ENCODE peak calls at places on chromosomes 13 and 19, in four cellular contexts. I is K562, A is GM12878, H is HepG2. J is an unnamed sample.

GRCh38 chr13:30520571-30520970 is 54.8 kb upstream of the HMGB1 start:
- DNase-seq in A (no peak), H (no peak), I (no peak), J (no peak)

GRCh38 chr13:110499621-110500281 is 61.8 kb downstream of the RAB20 start:
- DNase-seq in I (no peak), H (no peak), A (no peak), J (no peak)

GRCh38 chr13:32587774-32588165 is 1.5 kb downstream of the PDS5B start:
- DNase-seq in I (no peak), H (peak), A (no peak), J (no peak)

GRCh38 chr19:1855828-1856255 is 7.5 kb downstream of the KLF16 start:
- DNase-seq in A (no peak), I (no peak), H (no peak), J (no peak)

GRCh38 chr13:48595330-48596127 is 58.2 kb upstream of the CYSLTR2 start:
- DNase-seq in H (peak), A (no peak), I (peak), J (peak)

GRCh38 chr13:46575843-46576242 is 22.9 kb downstream of the LRCH1 start:
- DNase-seq in A (no peak), H (no peak), I (no peak), J (no peak)

GRCh38 chr19:49347835-49348234 is 12.6 kb downstream of the CD37 start:
- DNase-seq in A (no peak), H (peak), I (peak), J (peak)

GRCh38 chr13:112870737-112871287 is 98.2 kb upstream of the MCF2L start:
- DNase-seq in I (no peak), A (no peak), H (no peak), J (no peak)

GRCh38 chr19:2602391-2603181 is 99.9 kb downstream of the GNG7 start:
- DNase-seq in A (no peak), H (no peak), I (no peak), J (no peak)

GRCh38 chr19:5337886-5338595 is 2.6 kb downstream of the PTPRS start:
- DNase-seq in H (no peak), I (no peak), A (no peak), J (no peak)

GRCh38 chr13:50389726-50390125 is 374.5 kb downstream of the KCNRG start:
- DNase-seq in A (no peak), H (no peak), I (no peak), J (no peak)

GRCh38 chr19:54481326-54481930 is 8.3 kb upstream of the CDC42EP5 start:
- DNase-seq in H (peak), A (no peak), I (peak), J (peak)

GRCh38 chr19:44592451-44592890 is 20.9 kb upstream of the IGSF23 start:
- DNase-seq in A (no peak), H (no peak), I (no peak), J (no peak)

GRCh38 chr19:2488942-2489731 is 13.2 kb downstream of the GADD45B start:
- DNase-seq in I (no peak), H (no peak), A (no peak), J (no peak)

GRCh38 chr19:10518444-10519361 is 1.5 kb upstream of the S1PR5 start:
- DNase-seq in I (no peak), A (no peak), H (no peak), J (no peak)

GRCh38 chr19:14110650-14111049 is 6.9 kb downstream of the PRKACA start:
- DNase-seq in I (no peak), A (no peak), H (no peak), J (no peak)

GRCh38 chr19:14103310-14103709 is 12.8 kb upstream of the SAMD1 start:
- DNase-seq in H (no peak), A (no peak), I (no peak), J (no peak)

GRCh38 chr19:14107581-14108461 is 9.7 kb downstream of the PRKACA start:
- DNase-seq in A (no peak), I (no peak), H (no peak), J (no peak)

GRCh38 chr19:14105680-14106079 is 11.9 kb downstream of the PRKACA start:
- DNase-seq in H (no peak), A (no peak), I (no peak), J (no peak)

GRCh38 chr19:14106840-14107239 is 10.7 kb downstream of the PRKACA start:
- DNase-seq in H (no peak), I (no peak), A (no peak), J (no peak)
- TF ChIP-seq TARDBP in H (no peak), I (no peak), A (no peak), J (no peak)

DNA sequence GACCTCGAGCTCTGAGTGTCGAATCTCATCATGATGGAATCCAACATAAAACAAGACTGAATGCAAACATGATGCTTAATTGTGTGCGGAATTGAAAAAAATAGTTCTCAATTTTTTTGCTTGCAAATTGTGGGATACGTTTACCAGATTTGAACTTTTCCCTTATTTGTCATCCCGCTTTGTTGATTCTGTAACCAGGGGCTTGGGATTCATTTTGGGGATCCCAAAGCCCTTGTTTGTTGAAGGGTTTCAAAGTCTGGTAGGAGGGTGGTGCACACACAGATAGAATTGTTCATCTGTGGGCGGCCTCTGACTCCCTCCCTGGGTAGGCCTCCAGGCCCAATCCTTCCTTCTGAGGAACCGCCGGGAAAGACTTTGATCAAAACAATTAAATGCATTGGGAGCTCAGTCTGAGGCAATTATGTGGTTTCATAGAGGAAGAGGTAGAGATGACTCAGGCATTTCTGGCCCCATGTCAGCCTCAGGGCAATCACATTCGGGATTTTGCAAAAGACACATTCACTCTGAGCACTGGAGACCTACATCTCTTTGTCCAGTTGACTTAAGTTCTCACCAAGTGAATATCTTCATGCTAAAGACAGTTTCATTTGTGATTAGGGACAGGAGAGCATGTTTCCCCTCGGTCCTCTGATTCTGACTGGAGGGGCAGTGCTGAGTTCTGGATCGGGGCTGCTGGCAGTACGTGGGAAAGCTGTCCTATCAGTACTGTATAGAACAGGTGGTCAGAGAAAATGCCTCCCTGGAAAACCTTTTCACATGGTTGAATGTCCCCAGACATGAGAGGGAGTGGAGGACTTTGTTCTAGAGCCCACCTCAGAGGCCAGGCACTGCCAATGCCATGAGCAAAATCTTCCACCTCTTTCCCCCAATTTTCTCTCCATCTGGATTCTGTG is 27.8 kb upstream of the IGFL4 start:
- DNase-seq in I (no peak), H (peak), A (no peak), J (no peak)
- TF ChIP-seq BHLHE40 in I (no peak), H (no peak), A (no peak), J (no peak)

DNA sequence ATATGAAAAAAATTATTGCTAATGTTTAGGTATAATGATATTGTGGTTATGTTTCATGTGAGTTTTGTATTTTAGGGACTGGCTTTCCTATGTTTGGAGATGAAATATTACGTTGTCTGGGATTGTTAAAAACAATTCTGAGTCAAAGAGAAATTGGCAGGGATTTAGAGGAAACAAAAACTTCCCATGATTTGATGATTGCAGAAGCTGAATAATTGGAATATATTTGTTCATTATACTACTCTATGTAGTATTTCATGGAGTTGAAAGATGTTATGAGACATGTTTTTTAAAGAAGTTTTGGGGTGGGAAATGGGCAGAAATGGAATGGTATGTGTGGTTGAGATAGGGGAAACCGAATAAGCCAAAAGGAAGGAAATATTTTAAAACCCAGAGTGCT is 1392.9 kb downstream of the EFNB2 start:
- DNase-seq in I (no peak), A (no peak), H (no peak), J (no peak)
- TF ChIP-seq TARDBP in I (no peak), A (no peak), H (no peak), J (no peak)

DNA sequence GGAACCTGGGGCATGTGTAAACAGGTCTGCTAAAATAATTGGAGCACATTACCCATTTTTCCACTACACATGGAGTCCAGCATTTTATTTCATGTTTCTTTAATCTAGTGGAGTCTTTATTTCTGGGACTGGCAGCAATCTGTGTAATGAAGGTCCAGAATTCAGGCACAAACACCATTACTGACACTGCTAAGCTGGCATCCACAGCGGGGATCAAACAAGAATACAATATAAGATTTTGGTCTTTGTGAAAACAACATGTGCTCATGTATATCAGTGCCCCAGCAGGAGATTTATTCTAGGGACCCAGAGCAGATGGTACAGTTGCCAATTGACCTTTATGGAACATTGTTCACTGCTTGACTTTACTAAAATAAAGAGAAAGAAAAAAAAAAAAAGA is 1587.0 kb upstream of the PRR20A start:
- DNase-seq in H (no peak), I (no peak), A (no peak), J (no peak)
- TF ChIP-seq BHLHE40 in H (no peak), I (no peak), A (no peak), J (no peak)

DNA sequence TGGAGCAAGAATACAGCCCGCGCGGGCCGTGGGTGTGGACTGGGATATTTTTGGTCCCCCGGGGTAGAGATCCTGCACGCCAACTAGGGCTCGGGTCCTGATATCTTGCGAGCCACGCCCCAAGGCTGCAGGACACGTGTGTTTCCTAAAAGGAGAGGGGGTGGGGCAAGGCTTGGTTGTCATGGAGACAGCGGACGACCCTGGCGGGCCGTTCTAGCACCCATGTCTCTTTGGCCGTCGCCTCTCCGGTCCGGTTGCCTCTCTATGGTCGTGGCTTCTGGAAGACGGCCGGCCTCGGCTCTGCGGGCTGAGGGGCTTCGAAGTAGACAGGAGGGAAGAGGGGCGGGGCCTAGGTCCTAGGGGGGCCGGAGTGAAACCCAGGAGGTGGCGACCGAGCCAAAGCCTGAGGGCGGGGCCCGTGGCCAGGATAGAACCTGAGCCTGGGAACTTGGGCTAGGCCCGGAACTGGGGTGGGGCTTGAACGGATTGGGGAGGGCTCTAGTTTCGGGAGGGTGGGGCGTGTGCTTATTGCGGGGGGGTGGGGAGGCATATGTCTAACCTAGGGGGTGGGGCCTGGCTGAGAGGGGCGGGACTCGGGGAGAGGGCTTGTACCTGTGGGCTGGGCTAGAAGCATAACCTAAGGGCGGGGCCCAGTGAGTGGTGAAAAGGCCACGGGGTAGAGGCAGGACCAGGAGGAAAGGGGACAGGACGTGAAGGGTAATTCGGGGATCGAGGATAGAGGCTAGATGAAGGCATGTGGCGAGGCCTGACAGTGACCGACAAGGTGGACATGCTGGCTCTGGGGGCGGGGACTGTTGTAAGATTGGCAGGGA is 737 bp upstream of the SLC27A1 start:
- DNase-seq in A (peak), H (peak), I (peak), J (peak)
- TF ChIP-seq TARDBP in A (no peak), H (peak), I (peak), J (no peak)